ENCODE peak calls at places on chromosomes 2 and 18, in four cellular contexts. L is RWPE1, M is thyroid gland, X is esophagus squamous epithelium. I is an unnamed sample.

GRCh38 chr2:232170391-232170790 is 208.2 kb upstream of the ALPP start:
- DNase-seq in M (no peak), X (no peak), L (no peak), I (no peak)

GRCh38 chr2:216519154-216519762 is 20.6 kb downstream of the RPL37A start:
- DNase-seq in M (peak), X (no peak), L (peak), I (peak)

GRCh38 chr18:27862056-27862682 is 314.8 kb downstream of the CDH2 start:
- DNase-seq in L (no peak), X (no peak), M (no peak), I (no peak)

GRCh38 chr2:12718662-12719399 is 2.1 kb downstream of the TRIB2 start:
- DNase-seq in X (no peak), M (no peak), L (no peak), I (no peak)

GRCh38 chr2:191878576-191879298 is 31.8 kb upstream of the CAVIN2 start:
- DNase-seq in L (peak), M (no peak), X (no peak), I (peak)

GRCh38 chr2:149645391-149645790 is 57.8 kb upstream of the MMADHC start:
- DNase-seq in X (no peak), M (no peak), L (no peak), I (no peak)

GRCh38 chr2:199596549-199596948 is 138.8 kb upstream of the SATB2 start:
- DNase-seq in X (no peak), M (no peak), L (peak), I (no peak)

GRCh38 chr2:70552501-70553333 is 909 bp downstream of the TGFA start:
- DNase-seq in M (peak), L (no peak), X (no peak), I (no peak)

GRCh38 chr18:63016270-63016669 is 300.9 kb downstream of the PHLPP1 start:
- DNase-seq in X (no peak), M (peak), L (peak), I (peak)

GRCh38 chr2:45567974-45568789 is 42.9 kb downstream of the SRBD1 start:
- DNase-seq in L (no peak), X (no peak), M (no peak), I (peak)

GRCh38 chr2:111617299-111617803 is 266.6 kb downstream of the ANAPC1 start:
- DNase-seq in L (peak), M (no peak), X (no peak), I (peak)

GRCh38 chr2:109711230-109712125 is 82.6 kb upstream of the RGPD5 start:
- DNase-seq in L (no peak), X (no peak), M (no peak), I (no peak)

GRCh38 chr18:50189160-50189559 is 5.8 kb downstream of the MYO5B start:
- DNase-seq in M (no peak), L (no peak), X (no peak), I (no peak)

GRCh38 chr2:44715671-44716077 is 225.8 kb upstream of the SIX3 start:
- DNase-seq in M (no peak), X (no peak), L (peak), I (peak)

GRCh38 chr2:133888107-133888506 is 319.8 kb upstream of the NCKAP5 start:
- DNase-seq in X (no peak), M (no peak), L (no peak), I (no peak)

GRCh38 chr18:6294119-6294784 is 120.5 kb downstream of the L3MBTL4 start:
- DNase-seq in L (no peak), X (no peak), M (peak), I (no peak)

GRCh38 chr2:120675460-120676130 is 60.1 kb upstream of the GLI2 start:
- DNase-seq in M (peak), L (peak), X (no peak), I (peak)

GRCh38 chr2:233556756-233557736 is 9.5 kb downstream of the USP40 start:
- DNase-seq in M (peak), L (peak), X (no peak), I (peak)

GRCh38 chr2:68157002-68157401 is 686 bp upstream of the PNO1 start:
- DNase-seq in X (no peak), L (no peak), M (no peak), I (no peak)

GRCh38 chr2:121902171-121902591 is 146.7 kb downstream of the TSN start:
- DNase-seq in M (no peak), L (no peak), X (no peak), I (no peak)

GRCh38 chr2:218569661-218570500 is 1.2 kb downstream of the CNOT9 start:
- DNase-seq in L (peak), M (no peak), X (no peak), I (peak)

GRCh38 chr2:18369750-18370149 is 190.7 kb downstream of the RDH14 start:
- DNase-seq in L (no peak), X (no peak), M (no peak), I (peak)

GRCh38 chr2:125516496-125517109 is 1139.4 kb upstream of the GYPC start:
- DNase-seq in L (peak), M (no peak), X (no peak), I (no peak)

GRCh38 chr18:57705861-57706590 is 84.4 kb upstream of the NARS1 start:
- DNase-seq in M (no peak), X (no peak), L (no peak), I (no peak)

GRCh38 chr18:64254399-64255093 is 105.7 kb upstream of the LINC00305 start:
- DNase-seq in M (no peak), X (no peak), L (no peak), I (no peak)

GRCh38 chr2:189407161-189407943 is 33.9 kb upstream of the WDR75 start:
- DNase-seq in L (peak), M (no peak), X (no peak), I (peak)

GRCh38 chr2:160372585-160372984 is 121.0 kb downstream of the RBMS1 start:
- DNase-seq in M (no peak), L (no peak), X (no peak), I (peak)

GRCh38 chr2:118845843-118846666 is 1.4 kb downstream of the EN1 start:
- DNase-seq in L (no peak), M (no peak), X (no peak), I (no peak)

GRCh38 chr2:8431446-8432125 is 250.3 kb upstream of the ID2 start:
- DNase-seq in L (no peak), M (peak), X (no peak), I (peak)

GRCh38 chr2:44937688-44938240 is 3.7 kb upstream of the SIX3 start:
- DNase-seq in L (no peak), M (no peak), X (no peak), I (no peak)

GRCh38 chr2:172887280-172887679 is 151.6 kb downstream of the RAPGEF4 start:
- DNase-seq in X (no peak), L (no peak), M (no peak), I (no peak)

GRCh38 chr2:164145093-164145987 is 409.5 kb upstream of the FIGN start:
- DNase-seq in M (no peak), L (no peak), X (no peak), I (peak)

DNA sequence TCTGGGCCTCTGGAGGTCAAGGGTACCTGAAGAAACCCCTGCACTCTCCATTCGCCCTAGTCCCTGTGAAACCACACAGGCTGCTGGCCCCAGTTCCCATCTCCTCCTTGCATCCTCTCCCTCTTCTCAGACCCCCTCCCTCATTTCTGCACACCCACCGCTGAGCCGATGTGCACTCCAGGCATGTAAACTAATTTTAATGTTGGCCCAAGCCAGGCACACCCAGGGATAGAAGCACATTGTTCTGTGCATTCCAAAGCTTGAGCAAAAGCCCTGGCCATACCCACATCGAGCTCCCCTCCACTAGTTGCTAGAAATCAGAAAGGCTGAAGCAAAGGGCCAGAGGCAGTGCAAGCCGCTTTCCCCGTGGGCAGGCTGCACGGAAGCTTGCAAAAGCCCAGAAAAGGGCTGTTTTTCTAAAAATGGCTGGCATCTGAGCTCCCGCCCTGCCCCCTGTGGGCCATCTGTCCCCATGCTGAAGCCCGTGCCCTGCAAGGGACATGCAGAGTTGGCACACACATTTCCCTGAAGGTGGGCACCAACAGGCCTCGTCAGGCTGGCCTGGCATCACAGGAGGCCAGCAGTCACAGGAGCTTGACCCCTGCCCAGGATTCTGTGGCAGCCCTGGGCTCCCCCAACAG is 181.6 kb downstream of the SMAD7 start:
- DNase-seq in L (no peak), X (no peak), M (no peak), I (no peak)
- TF ChIP-seq CTCF in L (no peak), X (no peak), M (no peak), I (no peak)

GRCh38 chr2:105377871-105378270 is 21.0 kb downstream of the FHL2 start:
- DNase-seq in L (no peak), M (no peak), X (no peak), I (no peak)
- H3K27ac ChIP-seq in L (peak), M (no peak), X (peak), I (peak)

GRCh38 chr18:79217979-79218604 is 148.9 kb downstream of the ATP9B start:
- DNase-seq in M (no peak), X (no peak), L (no peak), I (no peak)
- TF ChIP-seq CTCF in M (no peak), X (no peak), L (no peak), I (no peak)

GRCh38 chr2:197309369-197310231 is 980 bp downstream of the ANKRD44 start:
- DNase-seq in X (no peak), L (no peak), M (peak), I (no peak)

GRCh38 chr2:197311521-197312033 is 997 bp upstream of the ANKRD44 start:
- DNase-seq in X (no peak), L (no peak), M (no peak), I (peak)

GRCh38 chr2:197310940-197311485 is 433 bp upstream of the ANKRD44 start:
- DNase-seq in L (no peak), M (no peak), X (peak), I (no peak)

GRCh38 chr2:197310271-197310939 is at the start of gene ANKRD44:
- DNase-seq in M (peak), X (peak), L (peak), I (peak)

DNA sequence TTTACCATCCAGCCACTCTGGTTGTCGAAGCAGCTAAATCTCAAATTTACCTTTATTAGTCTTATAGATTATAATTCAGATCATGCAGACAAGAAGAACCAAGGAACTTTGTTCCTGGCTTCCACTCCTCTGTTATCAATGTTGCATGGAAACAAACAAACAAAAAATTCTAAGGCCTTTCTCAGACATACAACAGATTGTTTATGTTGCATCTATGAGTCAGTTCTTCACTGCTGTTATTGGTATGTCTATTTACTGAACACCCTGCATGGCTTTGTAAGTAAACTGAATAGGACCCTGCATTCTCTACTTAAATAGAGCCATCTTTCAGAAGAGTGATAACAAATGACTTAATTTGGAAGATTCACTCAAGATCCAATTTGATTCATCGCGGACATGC is 1.6 kb upstream of the ANKRD44 start:
- DNase-seq in L (no peak), M (no peak), X (no peak), I (no peak)
- H3K27ac ChIP-seq in L (no peak), M (no peak), X (no peak), I (no peak)

GRCh38 chr18:74896390-74896991 is 298.8 kb downstream of the ZNF407 start:
- DNase-seq in M (peak), L (peak), X (no peak), I (no peak)
- TF ChIP-seq CTCF in M (peak), L (peak), X (no peak), I (no peak)

GRCh38 chr2:126657146-126657635 is 1.2 kb downstream of the GYPC start:
- DNase-seq in M (no peak), X (no peak), L (no peak), I (peak)

GRCh38 chr2:126655500-126656310 is at the start of gene GYPC:
- DNase-seq in X (no peak), L (no peak), M (peak), I (peak)

GRCh38 chr2:126653102-126653501 is 2.9 kb upstream of the GYPC start:
- DNase-seq in M (no peak), L (no peak), X (no peak), I (no peak)

GRCh38 chr2:126656311-126657145 is 570 bp downstream of the GYPC start:
- DNase-seq in M (no peak), X (no peak), L (no peak), I (peak)

DNA sequence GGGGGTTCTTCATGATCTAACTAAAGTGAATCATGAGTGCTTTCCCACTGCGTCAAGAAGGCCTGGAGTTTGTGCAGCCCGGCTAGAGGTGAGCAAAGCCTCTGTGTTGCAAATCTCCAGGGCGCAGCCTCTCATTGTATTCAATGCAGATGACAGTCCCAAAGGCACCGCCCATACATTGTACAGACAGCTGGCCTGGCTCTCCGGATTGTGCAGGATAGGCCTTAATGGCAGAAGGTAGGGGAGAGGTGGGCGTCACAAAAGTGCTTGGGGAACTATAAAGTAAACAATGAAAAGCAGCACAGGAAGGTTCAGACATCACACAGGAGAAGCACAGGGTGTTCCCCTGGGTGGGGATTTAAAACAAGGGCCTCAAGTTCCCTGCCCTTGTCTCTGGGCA is 892 bp upstream of the GYPC start:
- DNase-seq in L (no peak), X (no peak), M (no peak), I (no peak)
- H3K27ac ChIP-seq in L (no peak), X (peak), M (peak), I (no peak)